ENCODE peak calls at places on chromosome 12, in eight cellular contexts. N is thyroid gland; P is glutamatergic neuron; G is H9; Z is activated T-helper 1 cell treated with Interleukin-2 at 50 U/mL for 16 hours; O is stimulated activated CD8-positive, alpha-beta memory T cell treated with anti-CD3 and anti-CD28 coated beads, Interleukin-2, amount 100 ng/mL, for 1 hour; A is stimulated activated CD4-positive, alpha-beta T cell treated with anti-CD3 and anti-CD28 coated beads, Interleukin-4, amount 100 ng/mL, for 4 hours; X is ecto neural progenitor cell. H is an unnamed sample.
A peak's percentile ranks its signal among the peaks of the same experiment; 100 is the strongest.

GRCh38 chr12:92065018-92065499 is 80.6 kb downstream of the BTG1 start:
- DNase-seq in X (no peak), O (no peak), A (no peak), P (no peak), Z (no peak), G (no peak), N (no peak), H (no peak)

GRCh38 chr12:95177201-95177768 is 40.0 kb downstream of the FGD6 start:
- DNase-seq in O (no peak), N (no peak), X (no peak), G (no peak), Z (no peak), A (no peak), P (no peak), H (no peak)

GRCh38 chr12:117109943-117110342 is 10.7 kb upstream of the TESC start:
- DNase-seq in A (no peak), P (no peak), X (no peak), O (no peak), N (no peak), Z (no peak), G (no peak), H (no peak)

GRCh38 chr12:113798552-113798951 is 167.6 kb downstream of the RBM19 start:
- DNase-seq in Z (no peak), G (peak; percentile 56), P (no peak), A (no peak), X (no peak), N (no peak), O (no peak), H (no peak)

GRCh38 chr12:82760423-82760822 is 73.7 kb downstream of the TMTC2 start:
- DNase-seq in A (no peak), P (no peak), G (no peak), X (no peak), N (no peak), Z (no peak), O (no peak), H (no peak)

GRCh38 chr12:50086148-50086547 is 1.0 kb downstream of the SMARCD1 start:
- DNase-seq in N (peak; percentile 22), A (no peak), P (no peak), O (no peak), G (no peak), X (no peak), Z (no peak), H (peak; percentile 39)

GRCh38 chr12:6643569-6644256 is 3.5 kb downstream of the ACRBP start:
- DNase-seq in Z (no peak), G (no peak), X (no peak), A (no peak), O (no peak), N (no peak), P (no peak), H (no peak)

GRCh38 chr12:25940886-25941285 is 17.6 kb upstream of the RASSF8 start:
- DNase-seq in N (no peak), Z (no peak), P (no peak), O (no peak), G (no peak), A (no peak), X (no peak), H (no peak)

GRCh38 chr12:67958187-67958586 is 31.1 kb upstream of the IFNG-AS1 start:
- DNase-seq in A (no peak), N (no peak), G (no peak), X (no peak), Z (no peak), P (no peak), O (no peak), H (no peak)

GRCh38 chr12:74780458-74781241 is 243.0 kb downstream of the ATXN7L3B start:
- DNase-seq in G (no peak), X (no peak), Z (no peak), P (no peak), A (no peak), N (no peak), O (no peak), H (no peak)

GRCh38 chr12:8077207-8077606 is 4.9 kb upstream of the NECAP1 start:
- DNase-seq in X (no peak), Z (no peak), A (no peak), N (no peak), O (no peak), G (no peak), P (no peak), H (peak; percentile 56)

GRCh38 chr12:45478931-45479330 is 250.6 kb upstream of the ARID2 start:
- DNase-seq in P (no peak), N (no peak), X (no peak), O (no peak), Z (no peak), A (no peak), G (no peak), H (no peak)

GRCh38 chr12:33439587-33440011 is at the start of gene SYT10:
- DNase-seq in N (no peak), X (peak; percentile 86), G (peak; percentile 87), Z (no peak), A (no peak), O (no peak), P (peak; percentile 63), H (peak; percentile 83)

GRCh38 chr12:1502441-1502785 is 92.0 kb downstream of the FBXL14 start:
- DNase-seq in A (no peak), G (peak; percentile 21), N (no peak), O (no peak), X (no peak), P (no peak), Z (no peak), H (no peak)

GRCh38 chr12:52317443-52318052 is 3.6 kb downstream of the KRT83 start:
- DNase-seq in A (no peak), N (no peak), X (no peak), P (no peak), Z (no peak), O (no peak), G (no peak), H (no peak)

GRCh38 chr12:117331691-117332090 is 29.7 kb downstream of the NOS1 start:
- DNase-seq in G (no peak), X (no peak), A (no peak), O (no peak), P (no peak), N (no peak), Z (no peak), H (no peak)

GRCh38 chr12:26044592-26044991 is 80.2 kb downstream of the BHLHE41 start:
- DNase-seq in A (no peak), G (no peak), O (no peak), X (no peak), N (no peak), P (no peak), Z (no peak), H (no peak)

GRCh38 chr12:88522961-88523360 is 57.3 kb downstream of the KITLG start:
- DNase-seq in Z (no peak), X (no peak), P (no peak), G (no peak), N (no peak), O (no peak), A (no peak), H (no peak)

GRCh38 chr12:9940370-9940769 is 8.2 kb upstream of the CLEC2A start:
- DNase-seq in Z (no peak), N (no peak), G (no peak), O (no peak), P (no peak), A (no peak), X (no peak), H (no peak)

GRCh38 chr12:47955059-47955458 is 8.3 kb upstream of the TMEM106C start:
- DNase-seq in X (no peak), Z (no peak), O (no peak), G (no peak), P (no peak), A (no peak), N (no peak), H (no peak)

GRCh38 chr12:28242129-28242887 is 52.1 kb downstream of the CCDC91 start:
- DNase-seq in P (peak; percentile 80), N (peak; percentile 17), A (no peak), X (no peak), G (no peak), Z (no peak), O (no peak), H (peak; percentile 48)

GRCh38 chr12:94625531-94625930 is 24.8 kb downstream of the TMCC3 start:
- DNase-seq in P (no peak), N (no peak), Z (no peak), O (no peak), G (no peak), A (no peak), X (no peak), H (no peak)